ENCODE peak calls at places on chromosome 12, in nine cellular contexts. K, M, R, V, B, W, T, G and Z are unnamed samples.

GRCh38 chr12:97650242-97650641 is 187.6 kb downstream of the RMST start:
- DNase-seq in R (no peak), K (no peak), T (no peak), B (no peak), M (no peak), V (no peak), G (no peak), W (no peak), Z (no peak)

GRCh38 chr12:98743362-98743953 is 98.4 kb downstream of the APAF1 start:
- DNase-seq in K (no peak), G (peak), M (peak), W (no peak), B (no peak), V (no peak), T (no peak), R (no peak), Z (peak)

GRCh38 chr12:24378548-24379011 is 429.1 kb upstream of the SOX5 start:
- DNase-seq in B (no peak), W (no peak), M (no peak), G (no peak), V (no peak), R (no peak), K (peak), T (no peak), Z (no peak)

GRCh38 chr12:238736-239398 is 23.8 kb downstream of the SLC6A13 start:
- DNase-seq in V (no peak), B (no peak), W (no peak), T (no peak), M (no peak), K (no peak), R (no peak), G (no peak), Z (no peak)

GRCh38 chr12:13841358-13841757 is 140.0 kb downstream of the GRIN2B start:
- DNase-seq in R (no peak), M (no peak), W (no peak), V (no peak), B (no peak), T (no peak), G (no peak), K (no peak), Z (no peak)

GRCh38 chr12:3604750-3605638 is 114.0 kb downstream of the PRMT8 start:
- DNase-seq in K (no peak), V (peak), G (peak), R (peak), W (no peak), T (no peak), M (no peak), B (no peak), Z (no peak)

GRCh38 chr12:94710933-94711332 is 60.6 kb upstream of the TMCC3 start:
- DNase-seq in V (peak), K (no peak), W (no peak), M (peak), T (no peak), G (no peak), B (no peak), R (no peak), Z (peak)

GRCh38 chr12:103626498-103626897 is 39.4 kb downstream of the STAB2 start:
- DNase-seq in G (peak), T (peak), K (no peak), R (peak), W (no peak), M (peak), V (peak), B (no peak), Z (peak)

GRCh38 chr12:34404377-34405285 is 382.3 kb downstream of the ALG10 start:
- DNase-seq in K (no peak), M (no peak), V (no peak), T (no peak), B (no peak), W (peak), R (peak), G (peak), Z (no peak)

GRCh38 chr12:52032431-52032796 is 18.8 kb upstream of the NR4A1 start:
- DNase-seq in G (peak), T (peak), W (no peak), B (no peak), M (no peak), R (peak), K (no peak), V (peak), Z (no peak)

GRCh38 chr12:96401061-96401871 is 1.0 kb upstream of the CDK17 start:
- DNase-seq in V (peak), W (no peak), R (no peak), M (peak), B (no peak), K (peak), T (no peak), G (peak), Z (peak)

GRCh38 chr12:122855071-122855829 is 20.0 kb downstream of the HIP1R start:
- DNase-seq in V (no peak), W (no peak), R (no peak), K (no peak), T (no peak), M (no peak), G (no peak), B (no peak), Z (no peak)

GRCh38 chr12:13234045-13234641 is 37.6 kb downstream of the EMP1 start:
- DNase-seq in G (peak), W (no peak), R (peak), V (peak), K (no peak), M (peak), T (peak), B (no peak), Z (peak)

GRCh38 chr12:76018111-76018510 is 13.5 kb downstream of the PHLDA1 start:
- DNase-seq in T (no peak), V (peak), B (no peak), R (no peak), M (peak), G (no peak), K (no peak), W (no peak), Z (no peak)

GRCh38 chr12:68223067-68223747 is 2.4 kb downstream of the IL26 start:
- DNase-seq in R (peak), W (peak), G (peak), V (peak), B (peak), T (peak), K (peak), M (peak), Z (peak)

GRCh38 chr12:106288510-106289195 is 13.9 kb upstream of the TCP11L2 start:
- DNase-seq in B (no peak), G (no peak), W (no peak), R (no peak), M (peak), K (peak), V (peak), T (no peak), Z (no peak)

GRCh38 chr12:86158956-86159355 is 97.2 kb downstream of the MGAT4C start:
- DNase-seq in W (no peak), V (no peak), T (no peak), G (no peak), K (no peak), M (no peak), R (no peak), B (no peak), Z (no peak)

GRCh38 chr12:78392918-78393317 is 471.7 kb upstream of the SYT1 start:
- DNase-seq in R (no peak), G (no peak), M (no peak), W (no peak), K (no peak), B (no peak), V (peak), T (peak), Z (no peak)

GRCh38 chr12:69835048-69835447 is 10.0 kb downstream of the MYRFL start:
- DNase-seq in R (no peak), T (no peak), G (no peak), K (no peak), W (no peak), V (no peak), M (no peak), B (no peak), Z (no peak)

GRCh38 chr12:109625131-109625559 is 51.6 kb downstream of the MVK start:
- DNase-seq in K (no peak), V (peak), W (no peak), B (no peak), R (no peak), G (peak), T (no peak), M (no peak), Z (no peak)

GRCh38 chr12:104761091-104761490 is 197.0 kb downstream of the SLC41A2 start:
- DNase-seq in R (no peak), T (no peak), W (no peak), K (no peak), V (no peak), M (no peak), G (no peak), B (no peak), Z (no peak)

GRCh38 chr12:89768586-89769482 is 60.2 kb upstream of the ATP2B1 start:
- DNase-seq in M (peak), W (no peak), R (no peak), V (peak), T (no peak), B (no peak), K (peak), G (peak), Z (no peak)

GRCh38 chr12:19778111-19778688 is 338.9 kb downstream of the AEBP2 start:
- DNase-seq in G (no peak), R (no peak), T (no peak), V (peak), B (no peak), M (no peak), W (no peak), K (no peak), Z (no peak)

GRCh38 chr12:112328411-112329124 is 53.7 kb downstream of the HECTD4 start:
- DNase-seq in W (no peak), R (no peak), K (no peak), M (no peak), B (no peak), T (no peak), G (no peak), V (peak), Z (no peak)

GRCh38 chr12:131681257-131681620 is 29.7 kb upstream of the SFSWAP start:
- DNase-seq in K (no peak), W (no peak), M (no peak), V (no peak), R (no peak), G (no peak), B (no peak), T (no peak), Z (no peak)

GRCh38 chr12:91138337-91138905 is 27.1 kb upstream of the LUM start:
- DNase-seq in V (peak), G (no peak), B (no peak), W (no peak), M (no peak), T (no peak), K (no peak), R (no peak), Z (no peak)

DNA sequence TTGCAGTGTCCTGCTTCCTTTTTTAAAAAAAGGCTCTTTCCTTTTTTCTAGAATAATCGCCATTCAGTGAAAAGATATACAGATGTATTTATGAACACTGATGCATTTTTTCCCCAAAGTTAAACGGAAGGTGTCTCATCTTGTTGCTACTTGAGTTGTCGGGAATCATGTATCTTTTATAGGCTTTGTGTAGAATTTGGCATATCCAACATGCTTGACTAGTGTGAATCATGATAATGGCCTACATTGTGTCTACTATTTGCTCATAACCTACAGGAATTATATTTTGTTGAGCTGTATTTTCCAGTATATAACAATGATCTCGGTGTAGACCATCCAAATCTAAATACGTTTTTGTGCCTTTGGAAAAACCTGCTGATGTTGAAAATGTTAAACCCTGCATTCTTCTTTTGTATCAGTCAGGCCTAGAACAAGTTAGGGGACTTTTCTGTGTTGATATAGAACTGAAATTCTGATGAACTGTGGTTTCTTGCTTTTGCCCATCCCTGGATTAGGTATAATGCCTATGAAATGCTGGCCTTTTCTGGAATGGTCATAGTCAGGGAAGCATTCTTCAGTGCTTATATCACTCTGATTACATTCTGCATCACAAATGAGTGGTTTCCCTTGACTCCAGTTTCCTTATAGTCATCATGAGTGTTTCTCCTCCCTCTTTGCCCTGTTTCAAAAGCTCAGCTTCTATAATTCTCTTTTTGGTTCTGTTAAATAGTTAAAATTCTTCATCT is 10.8 kb downstream of the BMAL2 start:
- DNase-seq in V (peak), M (no peak), B (no peak), R (no peak), T (no peak), G (no peak), K (peak), W (no peak), Z (no peak)
- H3K4me3 ChIP-seq in V (no peak), M (no peak), B (no peak), R (no peak), T (no peak), G (no peak), K (no peak), W (no peak), Z (no peak)

GRCh38 chr12:92943482-92944250 is 14.6 kb upstream of the EEA1 start:
- DNase-seq in R (no peak), W (no peak), K (no peak), V (peak), T (no peak), B (peak), G (no peak), M (peak), Z (peak)
- TF ChIP-seq CTCF in R (no peak), W (no peak), K (no peak), V (peak), T (no peak), B (peak), G (no peak), M (peak), Z (no peak)

DNA sequence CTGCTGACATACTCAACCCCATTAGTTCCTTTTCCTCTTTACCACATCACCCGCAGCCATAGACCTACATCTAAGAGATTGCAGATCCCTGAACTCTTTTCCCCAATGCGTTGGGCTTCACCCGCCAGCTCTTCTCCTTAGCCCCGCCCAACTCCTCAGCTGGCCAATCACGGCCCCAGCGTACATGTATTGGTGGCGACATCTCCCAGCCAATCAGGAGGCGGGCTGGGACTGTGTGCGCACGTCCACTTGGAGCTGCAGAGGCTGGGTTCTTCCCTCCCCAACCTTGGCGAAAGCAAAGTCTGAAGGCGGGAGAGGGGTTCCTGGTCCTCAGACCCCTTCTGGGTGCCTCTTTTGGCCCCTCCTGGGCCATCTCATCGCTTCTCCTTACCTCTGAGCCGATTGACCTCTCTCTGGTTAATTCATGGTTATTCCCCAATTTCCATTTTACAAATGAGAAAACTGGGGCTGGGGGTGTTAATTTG is 11.0 kb downstream of the PDE1B start:
- DNase-seq in R (peak), B (peak), K (no peak), V (peak), M (no peak), T (peak), W (peak), G (peak), Z (peak)
- H3K4me3 ChIP-seq in R (peak), B (peak), K (peak), V (peak), M (no peak), T (peak), W (peak), G (no peak), Z (peak)

DNA sequence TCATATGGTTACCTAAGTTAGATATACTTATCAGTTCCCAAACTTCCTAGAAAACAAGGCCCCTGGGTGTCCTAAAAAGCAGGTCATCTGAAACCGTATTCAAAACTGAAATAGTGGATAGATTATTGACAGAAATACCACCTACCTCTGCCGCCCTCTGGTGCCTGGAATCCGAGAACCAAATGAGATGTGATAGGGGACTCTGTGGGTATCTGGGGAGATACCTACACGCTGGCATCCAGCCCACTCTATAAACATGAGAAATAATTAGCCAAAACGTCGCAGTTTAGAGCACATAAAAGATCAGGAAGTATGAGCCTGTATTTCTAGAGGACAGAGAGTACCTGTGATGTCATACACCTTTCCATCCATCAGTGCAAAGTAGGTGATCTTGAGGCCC is 4.4 kb downstream of the ORMDL2 start:
- DNase-seq in T (no peak), M (peak), G (no peak), W (no peak), B (no peak), V (no peak), K (no peak), R (no peak), Z (no peak)
- TF ChIP-seq CTCF in T (no peak), M (peak), G (peak), W (no peak), B (peak), V (peak), K (peak), R (no peak), Z (peak)

GRCh38 chr12:53097564-53098353 is at the start of gene IGFBP6:
- DNase-seq in W (peak), G (peak), T (peak), R (peak), M (no peak), K (no peak), V (peak), B (no peak), Z (peak)
- H3K4me3 ChIP-seq in W (peak), G (peak), T (peak), R (peak), M (peak), K (peak), V (peak), B (peak), Z (peak)

DNA sequence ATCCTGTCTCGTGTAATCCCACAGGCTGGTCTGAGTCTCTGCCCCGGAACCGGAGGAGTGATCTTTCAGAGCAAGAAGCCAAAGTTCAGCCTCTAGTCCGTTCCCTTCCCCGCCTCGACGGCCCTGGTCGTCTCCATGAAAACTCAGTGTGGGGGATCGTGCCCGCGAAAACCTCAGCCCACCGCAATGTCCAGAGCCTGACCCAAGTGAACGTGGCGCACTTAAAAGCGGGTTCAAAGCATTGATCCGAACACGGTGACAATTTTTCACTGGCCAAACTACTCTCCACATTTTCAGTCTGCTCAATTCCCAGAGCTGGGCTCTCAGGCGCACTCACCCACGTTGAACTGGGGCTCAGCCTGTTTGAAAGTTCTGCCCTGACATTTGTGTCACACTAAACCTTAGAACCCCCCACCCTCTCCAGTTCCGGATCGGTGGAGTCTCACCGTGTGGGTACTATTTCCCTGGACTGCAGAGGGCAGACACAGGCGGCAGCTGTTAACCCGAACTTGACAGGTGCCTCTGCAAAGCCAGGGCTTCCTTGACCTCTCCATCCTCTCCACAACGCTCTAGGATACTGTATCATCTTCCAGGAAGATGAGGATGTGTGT is 883 bp upstream of the PRICKLE1 start:
- DNase-seq in B (no peak), K (no peak), M (no peak), R (no peak), V (no peak), G (peak), T (no peak), W (peak), Z (peak)
- TF ChIP-seq CTCF in B (no peak), K (peak), M (no peak), R (no peak), V (no peak), G (no peak), T (no peak), W (no peak), Z (no peak)

DNA sequence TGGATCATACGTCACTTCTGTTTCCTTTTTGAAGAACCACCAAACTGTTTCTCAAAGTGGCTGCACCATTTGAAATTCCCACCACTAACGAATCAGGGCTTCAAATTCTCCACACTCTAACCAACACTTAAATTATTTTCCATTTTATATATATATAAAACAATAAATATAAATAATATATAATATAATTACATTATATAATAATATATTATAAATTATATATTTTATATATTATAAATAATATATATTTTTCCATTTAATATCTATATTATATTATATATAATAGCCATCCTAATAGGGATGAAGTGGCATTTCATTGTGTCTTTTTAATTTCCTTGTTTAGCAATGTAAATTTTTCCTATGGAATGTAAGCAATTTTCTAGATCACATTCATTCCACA is 24.6 kb upstream of the CIT start:
- DNase-seq in B (no peak), R (no peak), M (no peak), V (no peak), W (no peak), G (no peak), K (no peak), T (no peak), Z (no peak)
- H3K4me3 ChIP-seq in B (no peak), R (no peak), M (no peak), V (no peak), W (no peak), G (no peak), K (no peak), T (no peak), Z (no peak)

GRCh38 chr12:9367201-9367600 is 159.0 kb upstream of the PZP start:
- DNase-seq in G (peak), R (no peak), V (no peak), T (no peak), K (no peak), W (peak), M (no peak), B (no peak), Z (no peak)

GRCh38 chr12:9367828-9368227 is 159.6 kb upstream of the PZP start:
- DNase-seq in T (no peak), M (no peak), W (no peak), B (no peak), K (no peak), R (no peak), G (no peak), V (peak), Z (no peak)

GRCh38 chr12:9372202-9372601 is 164.0 kb upstream of the PZP start:
- DNase-seq in M (peak), V (peak), T (no peak), R (no peak), G (no peak), K (no peak), W (no peak), B (no peak), Z (no peak)
- TF ChIP-seq CTCF in M (peak), V (peak), T (no peak), R (no peak), G (no peak), K (peak), W (no peak), B (peak), Z (peak)